ENCODE peak calls at places on chromosomes 6 and 20, in eight cellular contexts. G is HCT116, I is HepG2, L is H1, F is GM12878, T is A549, W is endothelial cell of umbilical vein, H is K562. K is an unnamed sample.

GRCh38 chr6:161405418-161405817 is 131.6 kb upstream of the AGPAT4 start:
- DNase-seq in H (no peak), I (no peak), G (no peak), F (no peak), W (no peak), L (no peak), T (no peak), K (no peak)

GRCh38 chr6:1461207-1461606 is 71.8 kb downstream of the FOXF2 start:
- DNase-seq in H (no peak), L (no peak), G (no peak), F (peak), W (no peak), I (no peak), T (no peak), K (no peak)

GRCh38 chr20:49597825-49598395 is 30.0 kb upstream of the PTGIS start:
- DNase-seq in W (no peak), L (no peak), G (no peak), T (no peak), I (no peak), F (no peak), H (no peak), K (peak)

GRCh38 chr6:23213193-23213592 is 643.8 kb downstream of the HDGFL1 start:
- DNase-seq in G (no peak), F (no peak), W (no peak), I (no peak), L (no peak), H (no peak), T (no peak), K (no peak)

GRCh38 chr6:112795316-112795715 is 448.2 kb downstream of the RFPL4B start:
- DNase-seq in G (no peak), H (no peak), L (no peak), F (no peak), W (no peak), T (no peak), I (no peak), K (no peak)

GRCh38 chr6:169545956-169546355 is 155.9 kb downstream of the WDR27 start:
- DNase-seq in L (no peak), T (no peak), F (no peak), G (no peak), I (no peak), H (no peak), W (no peak), K (no peak)

GRCh38 chr6:22442826-22443225 is 126.5 kb upstream of the HDGFL1 start:
- DNase-seq in T (no peak), W (peak), G (no peak), F (no peak), I (no peak), L (no peak), H (no peak), K (no peak)

GRCh38 chr20:4592316-4593148 is 129.2 kb upstream of the PRND start:
- DNase-seq in F (no peak), T (peak), G (no peak), L (no peak), W (peak), H (peak), I (peak), K (peak)

GRCh38 chr6:159969921-159970320 is 1.0 kb downstream of the IGF2R start:
- DNase-seq in F (no peak), L (no peak), W (peak), T (peak), H (no peak), I (peak), G (peak), K (peak)

GRCh38 chr6:41713161-41713649 is 22.2 kb downstream of the TFEB start:
- DNase-seq in F (no peak), L (no peak), T (peak), W (no peak), H (no peak), G (no peak), I (no peak), K (peak)

DNA sequence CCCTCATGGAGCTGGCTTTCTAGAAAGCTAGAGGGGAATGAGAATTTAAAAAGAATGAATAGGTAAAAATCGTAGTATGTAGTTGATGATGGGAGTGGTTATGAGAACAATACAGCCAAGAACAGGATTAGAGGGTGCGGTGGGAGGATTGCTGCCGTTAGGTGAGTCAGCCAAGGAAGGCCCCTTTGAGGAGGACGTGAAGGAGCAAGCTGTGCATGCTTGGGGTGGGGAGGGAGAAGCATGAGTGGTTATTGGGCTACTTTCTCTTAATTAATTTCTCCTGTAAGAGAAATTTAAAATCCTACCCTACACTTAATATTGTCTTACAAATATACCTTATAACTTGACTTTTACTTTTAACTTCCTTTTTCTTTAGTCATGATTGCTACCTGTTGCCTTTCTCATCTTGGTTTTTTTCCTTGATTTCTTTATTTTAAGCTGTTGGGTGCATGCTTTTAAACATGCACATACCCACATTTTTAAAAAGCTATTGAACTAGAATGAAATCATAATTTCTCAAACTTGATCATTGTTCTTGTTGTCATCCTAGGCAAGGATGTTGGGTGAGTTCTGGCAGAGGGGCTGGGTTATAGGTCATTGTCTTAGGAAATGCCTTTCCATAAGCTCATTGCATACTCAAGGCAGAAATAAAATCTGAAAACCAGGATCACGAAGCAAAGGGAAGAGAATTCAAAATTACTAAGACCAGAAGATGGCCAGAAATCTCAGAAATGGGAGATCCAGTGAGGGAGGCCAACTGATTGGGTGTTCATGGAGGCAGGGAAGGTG is 114.5 kb downstream of the TCP11 start:
- DNase-seq in G (peak), F (no peak), T (no peak), H (no peak), I (no peak), L (no peak), W (peak), K (peak)
- TF ChIP-seq POLR2A in G (no peak), F (no peak), T (no peak), H (no peak), I (no peak), L (no peak), W (no peak), K (no peak)

GRCh38 chr6:116714296-116714695 is 33.3 kb downstream of the KPNA5 start:
- DNase-seq in L (no peak), W (no peak), F (no peak), H (no peak), T (no peak), G (no peak), I (peak), K (no peak)
- TF ChIP-seq MAX in L (no peak), W (no peak), F (no peak), H (no peak), T (no peak), G (no peak), I (no peak), K (no peak)

DNA sequence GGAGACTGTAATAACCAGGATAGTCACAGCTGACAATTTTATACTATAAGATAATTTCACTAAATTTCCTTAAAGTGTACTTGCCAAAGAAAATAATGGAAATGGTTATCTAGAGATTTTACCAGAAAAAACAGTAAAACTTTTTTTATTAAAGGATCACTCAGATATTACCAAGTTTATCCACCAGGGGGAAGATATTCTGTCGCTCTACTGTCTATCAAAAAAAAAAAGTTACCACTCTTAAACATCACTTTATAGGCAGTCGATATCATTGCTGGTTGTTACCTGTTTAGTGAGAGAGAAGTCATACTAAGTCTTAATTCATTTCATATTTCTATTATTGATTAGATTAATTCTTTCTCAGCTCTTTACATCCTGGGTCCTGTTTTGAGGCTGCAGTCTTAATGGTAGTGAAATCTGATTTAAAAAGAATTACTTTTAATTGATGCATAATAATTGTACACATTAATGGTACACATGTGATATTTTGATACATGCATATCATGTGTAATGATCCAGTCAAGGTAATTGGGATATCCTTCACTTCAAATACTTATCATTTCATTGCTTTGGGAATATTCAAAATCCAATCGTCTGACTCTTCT is 18.9 kb downstream of the L3MBTL3 start:
- DNase-seq in L (no peak), T (no peak), H (peak), F (no peak), G (no peak), W (peak), I (no peak), K (no peak)
- TF ChIP-seq CTCF in L (no peak), T (peak), H (peak), F (peak), G (peak), W (peak), I (peak), K (peak)

GRCh38 chr6:17599885-17600526 is at the start of gene FAM8A1:
- DNase-seq in F (peak), H (peak), G (peak), I (peak), T (peak), W (peak), L (peak), K (peak)
- TF ChIP-seq POLR2A in F (peak), H (peak), G (peak), I (peak), T (peak), W (peak), L (peak), K (peak)

GRCh38 chr6:47631248-47632196 is 66.9 kb upstream of the ADGRF4 start:
- DNase-seq in H (peak), L (peak), W (peak), G (peak), T (peak), F (peak), I (peak), K (peak)
- TF ChIP-seq MAX in H (no peak), L (no peak), W (no peak), G (no peak), T (no peak), F (no peak), I (no peak), K (no peak)

GRCh38 chr6:88360203-88360797 is 194.2 kb upstream of the CNR1 start:
- DNase-seq in F (no peak), I (peak), W (no peak), T (peak), G (no peak), L (no peak), H (no peak), K (no peak)

GRCh38 chr6:88361754-88362153 is 195.6 kb upstream of the CNR1 start:
- DNase-seq in G (no peak), H (no peak), T (no peak), W (no peak), F (no peak), I (no peak), L (no peak), K (no peak)

GRCh38 chr6:88358846-88359245 is 192.7 kb upstream of the CNR1 start:
- DNase-seq in F (no peak), L (no peak), T (no peak), W (no peak), G (no peak), I (no peak), H (no peak), K (no peak)

GRCh38 chr6:88361298-88361697 is 195.2 kb upstream of the CNR1 start:
- DNase-seq in W (no peak), I (no peak), F (no peak), L (no peak), G (no peak), H (no peak), T (no peak), K (no peak)

GRCh38 chr6:88359530-88360202 is 193.5 kb upstream of the CNR1 start:
- DNase-seq in W (no peak), G (no peak), I (no peak), H (no peak), L (no peak), F (no peak), T (no peak), K (peak)
- TF ChIP-seq CTCF in W (no peak), G (no peak), I (no peak), H (no peak), L (peak), F (no peak), T (no peak), K (no peak)

DNA sequence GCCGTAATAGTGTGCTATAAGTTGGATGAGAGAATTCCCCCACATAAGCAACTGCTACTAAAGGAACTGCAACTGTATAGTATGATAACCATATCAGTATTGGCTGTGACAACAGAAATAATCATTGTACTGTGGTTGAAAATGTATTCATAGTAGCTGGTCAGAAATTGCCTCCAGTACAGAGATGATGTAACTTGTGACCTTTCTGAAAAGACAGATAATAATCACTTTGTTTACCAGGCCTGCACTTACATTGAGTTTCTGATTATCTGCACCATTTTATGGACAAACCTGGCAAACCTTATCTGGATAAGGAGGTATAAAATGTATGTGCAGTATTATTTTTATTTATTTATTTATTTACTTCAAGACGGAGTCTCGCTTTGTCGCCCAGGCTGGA is 19.0 kb downstream of the CFAP206 start:
- DNase-seq in W (no peak), F (no peak), T (no peak), G (no peak), I (no peak), H (no peak), L (no peak), K (no peak)
- TF ChIP-seq POLR2A in W (no peak), F (no peak), T (no peak), G (no peak), I (no peak), H (no peak), L (no peak), K (no peak)

GRCh38 chr6:3625161-3625979 is 126.1 kb downstream of the PXDC1 start:
- DNase-seq in W (no peak), H (no peak), F (no peak), L (no peak), I (no peak), T (no peak), G (no peak), K (no peak)
- TF ChIP-seq MAX in W (no peak), H (no peak), F (no peak), L (peak), I (no peak), T (no peak), G (no peak), K (no peak)

GRCh38 chr6:164097557-164098398 is 683.3 kb downstream of the QKI start:
- DNase-seq in L (no peak), F (no peak), T (no peak), H (no peak), G (no peak), I (no peak), W (peak), K (peak)
- TF ChIP-seq CTCF in L (peak), F (no peak), T (no peak), H (no peak), G (no peak), I (no peak), W (peak), K (no peak)

GRCh38 chr6:146913842-146914562 is 290.2 kb upstream of the STXBP5 start:
- DNase-seq in I (peak), G (peak), F (no peak), W (peak), T (peak), L (peak), H (peak), K (peak)
- TF ChIP-seq POLR2A in I (no peak), G (no peak), F (no peak), W (no peak), T (peak), L (no peak), H (peak), K (no peak)

K was measured in NB4.